ENCODE peak calls at places on chromosomes 16 and 17, in four cellular contexts. J is stimulated activated CD4-positive, alpha-beta T cell treated with anti-CD3 and anti-CD28 coated beads, Interleukin-12 subunit alpha, Interleukin-12 subunit beta, amount 100 ng/mL, for 24 hours; O is T-helper 17 cell; S is GM19239. H is an unnamed sample.
A peak's percentile ranks its signal among the peaks of the same experiment; 100 is the strongest.

GRCh38 chr16:82782715-82783251 is 156.0 kb downstream of the CDH13 start:
- DNase-seq in J (no peak), O (no peak), S (no peak), H (no peak)

GRCh38 chr17:63653018-63653417 is 30.8 kb downstream of the MAP3K3 start:
- DNase-seq in J (no peak), O (no peak), S (no peak), H (no peak)

GRCh38 chr17:15999974-16000827 is 577 bp downstream of the TTC19 start:
- DNase-seq in O (no peak), S (no peak), J (no peak), H (no peak)

GRCh38 chr17:8408371-8408770 is 10.7 kb upstream of the RNF222 start:
- DNase-seq in O (no peak), S (no peak), J (no peak), H (no peak)

GRCh38 chr17:54901230-54901847 is 687 bp downstream of the TOM1L1 start:
- DNase-seq in O (no peak), S (no peak), J (no peak), H (no peak)

GRCh38 chr16:1550696-1551095 is 17.2 kb downstream of the TMEM204 start:
- DNase-seq in S (no peak), O (no peak), J (no peak), H (no peak)

GRCh38 chr16:4360538-4361021 is 9.5 kb upstream of the PAM16 start:
- DNase-seq in J (no peak), S (no peak), O (no peak), H (no peak)

GRCh38 chr17:36593651-36594316 is 2.1 kb downstream of the DHRS11 start:
- DNase-seq in S (no peak), O (no peak), J (no peak), H (no peak)

GRCh38 chr17:51926448-51926847 is 232.1 kb downstream of the CA10 start:
- DNase-seq in O (no peak), S (no peak), J (no peak), H (no peak)

GRCh38 chr17:6085812-6086211 is 15.6 kb downstream of the WSCD1 start:
- DNase-seq in O (no peak), J (no peak), S (no peak), H (no peak)

GRCh38 chr17:82888583-82889495 is 49.0 kb upstream of the ZNF750 start:
- DNase-seq in S (no peak), O (no peak), J (no peak), H (no peak)

GRCh38 chr16:47475786-47476185 is 14.7 kb downstream of the PHKB start:
- DNase-seq in O (no peak), S (no peak), J (no peak), H (no peak)

GRCh38 chr16:12231666-12232065 is 255.1 kb downstream of the SNX29 start:
- DNase-seq in J (no peak), S (no peak), O (no peak), H (no peak)

GRCh38 chr16:17261197-17261858 is 209.4 kb downstream of the XYLT1 start:
- DNase-seq in J (no peak), O (no peak), S (no peak), H (no peak)

GRCh38 chr16:11240636-11241473 is 15.1 kb downstream of the SOCS1 start:
- DNase-seq in J (no peak), S (no peak), O (no peak), H (no peak)

GRCh38 chr17:67174190-67174589 is 70.8 kb downstream of the HELZ start:
- DNase-seq in J (no peak), S (no peak), O (no peak), H (no peak)

GRCh38 chr17:68591583-68591982 is 9.6 kb downstream of the FAM20A start:
- DNase-seq in S (no peak), J (peak; percentile 4), O (no peak), H (no peak)

GRCh38 chr16:85391769-85392583 is 221.1 kb upstream of the GSE1 start:
- DNase-seq in J (no peak), O (peak; percentile 0), S (no peak), H (no peak)

GRCh38 chr16:58499615-58500328 is at the start of gene NDRG4:
- DNase-seq in J (no peak), S (no peak), O (no peak), H (no peak)

GRCh38 chr17:43578699-43579569 is 32.8 kb upstream of the ETV4 start:
- DNase-seq in J (no peak), O (peak; percentile 19), S (peak; percentile 34), H (no peak)

GRCh38 chr16:13864689-13865088 is 55.3 kb upstream of the ERCC4 start:
- DNase-seq in O (no peak), J (no peak), S (no peak), H (no peak)

GRCh38 chr17:83124871-83125514 is 45.6 kb downstream of the METRNL start:
- DNase-seq in S (no peak), J (no peak), O (no peak), H (no peak)

GRCh38 chr17:81157848-81158687 is 7.2 kb upstream of the PVALEF start:
- DNase-seq in S (no peak), O (no peak), J (no peak), H (no peak)

GRCh38 chr17:73722163-73722562 is 77.9 kb upstream of the SDK2 start:
- DNase-seq in S (no peak), O (peak; percentile 28), J (no peak), H (no peak)

GRCh38 chr17:60390881-60391418 is 983 bp downstream of the USP32 start:
- DNase-seq in O (no peak), J (peak; percentile 15), S (no peak), H (no peak)

GRCh38 chr16:72470541-72470940 is 298.6 kb upstream of the PMFBP1 start:
- DNase-seq in J (no peak), S (no peak), O (no peak), H (no peak)

GRCh38 chr17:63474174-63474913 is 2.5 kb upstream of the ACE start:
- DNase-seq in O (no peak), J (no peak), S (no peak), H (no peak)

GRCh38 chr17:66541461-66542182 is 239.2 kb downstream of the PRKCA start:
- DNase-seq in J (no peak), S (peak; percentile 23), O (no peak), H (no peak)

GRCh38 chr16:80300876-80301275 is 239.9 kb upstream of the DYNLRB2 start:
- DNase-seq in J (no peak), S (no peak), O (no peak), H (no peak)

H was measured in cortex of kidney.